ENCODE peak calls at places on chromosomes 7 and 10, in eight cellular contexts. T, H, U, L, G, I, D and W are unnamed samples.

GRCh38 chr7:130356121-130356759 is 11.6 kb downstream of the CPA5 start:
- DNase-seq in T (no peak), H (no peak), U (peak), L (peak), G (peak), I (peak), D (no peak), W (no peak)

GRCh38 chr7:104967088-104967487 is 46.9 kb upstream of the KMT2E start:
- DNase-seq in T (peak), H (no peak), U (no peak), L (no peak), G (no peak), I (no peak), D (no peak), W (no peak)

GRCh38 chr10:112385143-112385695 is 11.3 kb downstream of the ACSL5 start:
- DNase-seq in T (no peak), H (no peak), U (no peak), L (no peak), G (no peak), I (no peak), D (no peak), W (no peak)

GRCh38 chr7:10412426-10413019 is 561.1 kb upstream of the PHF14 start:
- DNase-seq in T (peak), H (peak), U (peak), L (peak), G (peak), I (peak), D (peak), W (peak)

GRCh38 chr7:81956520-81956919 is 186.7 kb upstream of the HGF start:
- DNase-seq in T (peak), H (peak), U (peak), L (peak), G (peak), I (peak), D (no peak), W (peak)

GRCh38 chr7:140683657-140684056 is 10.9 kb downstream of the ADCK2 start:
- DNase-seq in T (no peak), H (no peak), U (no peak), L (no peak), G (no peak), I (no peak), D (peak), W (no peak)

GRCh38 chr10:31620236-31621151 is 301.5 kb downstream of the ZEB1 start:
- DNase-seq in T (no peak), H (no peak), U (peak), L (no peak), G (peak), I (no peak), D (no peak), W (no peak)

GRCh38 chr10:70492786-70493659 is 14.5 kb downstream of the PALD1 start:
- DNase-seq in T (peak), H (no peak), U (no peak), L (no peak), G (no peak), I (no peak), D (no peak), W (no peak)

GRCh38 chr10:76113952-76114351 is 682.5 kb downstream of the LRMDA start:
- DNase-seq in T (no peak), H (peak), U (peak), L (peak), G (no peak), I (no peak), D (no peak), W (peak)

GRCh38 chr10:88389456-88389855 is 193.7 kb downstream of the RNLS start:
- DNase-seq in T (peak), H (peak), U (peak), L (peak), G (peak), I (peak), D (peak), W (peak)

GRCh38 chr7:28041508-28042314 is 138.9 kb downstream of the JAZF1 start:
- DNase-seq in T (no peak), H (no peak), U (peak), L (no peak), G (no peak), I (no peak), D (no peak), W (no peak)

GRCh38 chr7:28573059-28573553 is 160.8 kb downstream of the CREB5 start:
- DNase-seq in T (peak), H (peak), U (no peak), L (peak), G (no peak), I (peak), D (no peak), W (peak)

GRCh38 chr7:154332776-154333175 is 280.6 kb downstream of the DPP6 start:
- DNase-seq in T (no peak), H (no peak), U (no peak), L (no peak), G (no peak), I (no peak), D (no peak), W (no peak)

GRCh38 chr10:47364366-47364765 is 16.2 kb downstream of the RBP3 start:
- DNase-seq in T (no peak), H (peak), U (no peak), L (no peak), G (no peak), I (no peak), D (no peak), W (peak)